ENCODE peak calls at places on chromosomes 5 and 9, in five cellular contexts. One of them, this sample, is unnamed.

GRCh38 chr9:136213733-136214132 is 8.8 kb upstream of the LHX3 start:
- DNase-seq in OCI-LY7: no peak
- DNase-seq in neural progenitor cell: no peak
- DNase-seq in PC-3: no peak
- DNase-seq in hepatocyte: no peak
- DNase-seq in this sample: no peak

GRCh38 chr5:133525048-133525447 is 87.3 kb downstream of the FSTL4 start:
- DNase-seq in OCI-LY7: no peak
- DNase-seq in neural progenitor cell: peak; percentile 8
- DNase-seq in PC-3: no peak
- DNase-seq in hepatocyte: no peak
- DNase-seq in this sample: no peak

GRCh38 chr9:135339378-135339973 is 140.1 kb upstream of the PPP1R26 start:
- DNase-seq in OCI-LY7: no peak
- DNase-seq in neural progenitor cell: no peak
- DNase-seq in PC-3: no peak
- DNase-seq in hepatocyte: no peak
- DNase-seq in this sample: no peak

GRCh38 chr5:168227973-168228615 is 63.4 kb upstream of the WWC1 start:
- DNase-seq in OCI-LY7: no peak
- DNase-seq in neural progenitor cell: no peak
- DNase-seq in PC-3: no peak
- DNase-seq in hepatocyte: no peak
- DNase-seq in this sample: no peak

GRCh38 chr5:140855772-140856674 is at the start of gene PCDHA10:
- DNase-seq in OCI-LY7: peak; percentile 18
- DNase-seq in neural progenitor cell: peak; percentile 76
- DNase-seq in PC-3: no peak
- DNase-seq in hepatocyte: peak; percentile 72
- DNase-seq in this sample: peak; percentile 90

GRCh38 chr5:107217721-107218130 is 453.0 kb downstream of the EFNA5 start:
- DNase-seq in OCI-LY7: no peak
- DNase-seq in neural progenitor cell: no peak
- DNase-seq in PC-3: peak; percentile 91
- DNase-seq in hepatocyte: no peak
- DNase-seq in this sample: no peak

GRCh38 chr5:131413605-131414559 is 150.0 kb downstream of the CDC42SE2 start:
- DNase-seq in OCI-LY7: no peak
- DNase-seq in neural progenitor cell: no peak
- DNase-seq in PC-3: no peak
- DNase-seq in hepatocyte: no peak
- DNase-seq in this sample: no peak

GRCh38 chr5:134708301-134708700 is 30.0 kb upstream of the CAMLG start:
- DNase-seq in OCI-LY7: no peak
- DNase-seq in neural progenitor cell: no peak
- DNase-seq in PC-3: no peak
- DNase-seq in hepatocyte: no peak
- DNase-seq in this sample: no peak

GRCh38 chr9:88535226-88535931 is 401 bp downstream of the NXNL2 start:
- DNase-seq in OCI-LY7: no peak
- DNase-seq in neural progenitor cell: peak; percentile 69
- DNase-seq in PC-3: no peak
- DNase-seq in hepatocyte: peak; percentile 66
- DNase-seq in this sample: peak; percentile 58

GRCh38 chr5:39140558-39141168 is 66.5 kb upstream of the RICTOR start:
- DNase-seq in OCI-LY7: no peak
- DNase-seq in neural progenitor cell: no peak
- DNase-seq in PC-3: peak; percentile 73
- DNase-seq in hepatocyte: no peak
- DNase-seq in this sample: no peak

GRCh38 chr5:154648706-154649105 is 106.5 kb upstream of the LARP1 start:
- DNase-seq in OCI-LY7: no peak
- DNase-seq in neural progenitor cell: no peak
- DNase-seq in PC-3: no peak
- DNase-seq in hepatocyte: peak; percentile 60
- DNase-seq in this sample: peak; percentile 24

GRCh38 chr5:95892784-95893354 is 68.8 kb downstream of the ELL2 start:
- DNase-seq in OCI-LY7: peak; percentile 14
- DNase-seq in neural progenitor cell: peak; percentile 42
- DNase-seq in PC-3: peak; percentile 56
- DNase-seq in hepatocyte: peak; percentile 45
- DNase-seq in this sample: peak; percentile 70

DNA sequence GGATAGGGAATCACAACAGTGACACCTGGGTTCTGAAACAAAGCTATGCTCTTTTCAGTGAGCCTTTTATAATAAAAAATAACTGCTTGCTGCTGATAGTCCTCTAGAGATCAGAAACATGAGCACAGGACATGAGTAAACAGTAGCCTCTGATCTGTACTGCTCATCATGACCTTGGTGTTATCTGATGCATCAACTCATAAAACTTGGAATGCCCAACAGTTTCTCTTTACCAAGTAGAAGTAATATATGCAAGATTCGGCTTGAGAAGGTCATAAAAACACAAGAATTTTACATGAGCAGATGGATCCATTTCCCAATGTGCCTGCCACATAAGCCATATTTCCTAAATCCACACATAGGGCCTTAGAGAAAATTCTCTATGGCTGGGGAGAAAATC is 318.3 kb upstream of the GRAMD2B start:
- DNase-seq in OCI-LY7: no peak
- DNase-seq in neural progenitor cell: no peak
- DNase-seq in PC-3: no peak
- DNase-seq in hepatocyte: no peak
- DNase-seq in this sample: no peak
- H3K4me2 ChIP-seq in OCI-LY7: no peak overlapping the region
- H3K4me2 ChIP-seq in neural progenitor cell: no peak overlapping the region
- H3K4me2 ChIP-seq in PC-3: no peak overlapping the region
- H3K4me2 ChIP-seq in hepatocyte: no peak overlapping the region
- H3K4me2 ChIP-seq in this sample: no peak overlapping the region

DNA sequence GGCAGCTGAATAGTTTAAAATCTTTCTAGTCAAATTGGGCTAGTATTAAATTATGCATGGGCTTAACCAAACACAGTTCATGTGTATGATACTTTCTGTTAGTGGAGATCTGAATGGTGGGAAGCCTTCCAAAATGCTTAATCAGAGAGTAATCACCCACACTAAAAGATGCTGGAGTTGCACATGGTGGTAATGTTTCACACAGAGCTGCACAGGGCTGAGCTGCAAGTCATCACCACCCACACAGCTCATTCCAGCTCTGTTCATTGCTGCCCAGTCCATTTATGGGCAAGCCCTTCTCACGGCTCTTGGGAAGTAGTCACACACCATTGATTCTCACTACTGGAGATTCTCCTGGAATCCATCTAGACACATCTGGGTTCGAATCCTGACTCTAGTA is 351.5 kb upstream of the KCNN2 start:
- DNase-seq in OCI-LY7: no peak
- DNase-seq in neural progenitor cell: no peak
- DNase-seq in PC-3: no peak
- DNase-seq in hepatocyte: peak; percentile 4
- DNase-seq in this sample: no peak
- TF ChIP-seq EZH2phosphoT487 in OCI-LY7: no peak
- TF ChIP-seq EZH2phosphoT487 in neural progenitor cell: no peak
- TF ChIP-seq EZH2phosphoT487 in PC-3: no peak
- TF ChIP-seq EZH2phosphoT487 in hepatocyte: no peak
- TF ChIP-seq EZH2phosphoT487 in this sample: no peak

DNA sequence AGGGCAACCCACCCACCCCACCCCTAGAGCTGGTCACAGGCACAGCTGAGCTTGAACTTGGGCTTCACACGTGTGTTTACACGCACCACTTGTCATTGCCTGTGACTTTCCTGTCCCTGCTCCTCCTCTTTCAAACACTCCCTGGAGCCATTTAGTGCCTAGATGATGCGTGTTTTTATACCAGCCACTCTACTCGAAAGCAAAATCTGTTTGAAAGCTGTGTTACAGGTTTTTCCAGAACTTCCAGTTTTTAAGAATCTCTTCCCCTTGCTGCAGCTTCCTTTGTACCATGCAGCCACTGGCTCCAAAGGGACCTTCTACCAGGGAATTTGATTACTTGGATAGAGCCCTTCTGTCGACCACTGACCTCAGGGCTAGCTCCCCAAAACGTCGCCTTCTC is 78.8 kb upstream of the SPRY4 start:
- DNase-seq in OCI-LY7: no peak
- DNase-seq in neural progenitor cell: no peak
- DNase-seq in PC-3: peak; percentile 86
- DNase-seq in hepatocyte: peak; percentile 30
- DNase-seq in this sample: peak; percentile 65
- H3K4me2 ChIP-seq in OCI-LY7: no peak overlapping the region
- H3K4me2 ChIP-seq in neural progenitor cell: no peak overlapping the region
- H3K4me2 ChIP-seq in PC-3: peak overlapping the region; percentile 34
- H3K4me2 ChIP-seq in hepatocyte: peak overlapping the region; percentile 55
- H3K4me2 ChIP-seq in this sample: peak overlapping the region; percentile 53

GRCh38 chr5:67178085-67178484 is 18.5 kb downstream of the CD180 start:
- DNase-seq in OCI-LY7: no peak
- DNase-seq in neural progenitor cell: no peak
- DNase-seq in PC-3: peak; percentile 17
- DNase-seq in hepatocyte: no peak
- DNase-seq in this sample: no peak
- TF ChIP-seq EZH2phosphoT487 in OCI-LY7: no peak
- TF ChIP-seq EZH2phosphoT487 in neural progenitor cell: no peak
- TF ChIP-seq EZH2phosphoT487 in PC-3: no peak
- TF ChIP-seq EZH2phosphoT487 in hepatocyte: no peak
- TF ChIP-seq EZH2phosphoT487 in this sample: no peak

GRCh38 chr5:65173130-65173525 is 308.6 kb downstream of the ADAMTS6 start:
- DNase-seq in OCI-LY7: no peak
- DNase-seq in neural progenitor cell: no peak
- DNase-seq in PC-3: no peak
- DNase-seq in hepatocyte: no peak
- DNase-seq in this sample: no peak
- H3K4me2 ChIP-seq in OCI-LY7: no peak overlapping the region
- H3K4me2 ChIP-seq in neural progenitor cell: no peak overlapping the region
- H3K4me2 ChIP-seq in PC-3: no peak overlapping the region
- H3K4me2 ChIP-seq in hepatocyte: no peak overlapping the region
- H3K4me2 ChIP-seq in this sample: no peak overlapping the region

DNA sequence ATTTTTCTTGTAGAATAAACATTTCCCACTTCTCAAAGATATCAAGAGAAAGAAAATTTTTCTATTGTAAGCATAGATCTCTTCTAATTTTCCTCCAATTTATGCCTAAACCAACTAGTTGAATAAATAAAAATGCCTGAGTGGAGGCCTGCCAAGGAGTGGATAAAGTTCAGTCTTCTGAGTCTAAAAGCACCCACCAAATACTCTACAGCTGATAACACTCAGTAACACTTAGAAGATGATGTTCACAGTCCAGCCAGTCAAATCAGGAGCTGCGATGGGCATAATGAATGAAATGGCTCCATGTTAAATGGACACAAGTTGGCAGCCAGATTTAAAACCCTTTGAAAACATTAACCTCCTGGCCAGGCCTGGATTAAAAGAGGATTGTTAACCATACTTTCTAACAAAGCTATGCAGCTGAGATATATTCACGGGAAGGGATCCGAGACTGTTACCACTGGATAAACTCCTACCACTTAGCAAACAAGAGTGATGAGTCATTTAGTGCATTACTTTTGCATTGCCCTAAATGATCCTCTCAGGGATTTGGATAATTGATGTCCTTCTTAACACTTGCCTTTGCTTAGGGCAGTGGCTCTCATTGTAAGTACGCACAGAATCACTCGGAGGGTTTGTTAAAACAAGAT is 63.7 kb upstream of the CCDC112 start:
- DNase-seq in OCI-LY7: no peak
- DNase-seq in neural progenitor cell: peak; percentile 33
- DNase-seq in PC-3: peak; percentile 58
- DNase-seq in hepatocyte: no peak
- DNase-seq in this sample: no peak
- TF ChIP-seq EZH2phosphoT487 in OCI-LY7: no peak
- TF ChIP-seq EZH2phosphoT487 in neural progenitor cell: no peak
- TF ChIP-seq EZH2phosphoT487 in PC-3: no peak
- TF ChIP-seq EZH2phosphoT487 in hepatocyte: no peak
- TF ChIP-seq EZH2phosphoT487 in this sample: no peak

GRCh38 chr5:76622973-76623596 is at the start of gene F2RL2:
- DNase-seq in OCI-LY7: no peak
- DNase-seq in neural progenitor cell: peak; percentile 76
- DNase-seq in PC-3: peak; percentile 43
- DNase-seq in hepatocyte: peak; percentile 59
- DNase-seq in this sample: peak; percentile 43
- H3K4me2 ChIP-seq in OCI-LY7: no peak within 1 kb of the TSS
- H3K4me2 ChIP-seq in neural progenitor cell: peak within 1 kb of the TSS; percentile 65
- H3K4me2 ChIP-seq in PC-3: no peak within 1 kb of the TSS
- H3K4me2 ChIP-seq in hepatocyte: peak within 1 kb of the TSS; percentile 40
- H3K4me2 ChIP-seq in this sample: no peak within 1 kb of the TSS

This sample was measured in GM23338.